ENCODE peak calls at places on chromosomes 7 and 10, in six cellular contexts. I is epithelial cell of esophagus, E is chondrocyte, U is endothelial cell, W is hepatocyte, O is AG04450. F is an unnamed sample.
A peak's percentile ranks its signal among the peaks of the same experiment; 100 is the strongest.

GRCh38 chr10:82378146-82378545 is 503.2 kb downstream of the NRG3 start:
- DNase-seq in W (peak; percentile 81), I (peak; percentile 21), U (no peak), E (no peak), O (no peak), F (peak; percentile 75)

GRCh38 chr7:15315678-15316077 is 246.1 kb downstream of the AGMO start:
- DNase-seq in U (no peak), W (no peak), E (no peak), O (no peak), I (no peak), F (no peak)

GRCh38 chr10:121322776-121323175 is 275.5 kb downstream of the FGFR2 start:
- DNase-seq in U (no peak), E (no peak), W (no peak), I (no peak), O (no peak), F (no peak)

GRCh38 chr10:5623081-5623748 is 43.2 kb downstream of the ASB13 start:
- DNase-seq in U (peak; percentile 92), W (peak; percentile 93), E (peak; percentile 96), O (peak; percentile 46), I (peak; percentile 87), F (peak; percentile 76)

GRCh38 chr10:7797582-7797981 is 9.6 kb downstream of the ATP5F1C start:
- DNase-seq in E (no peak), O (peak; percentile 85), I (peak; percentile 56), W (peak; percentile 43), U (no peak), F (peak; percentile 93)

GRCh38 chr10:95229724-95230627 is 35.9 kb downstream of the ACSM6 start:
- DNase-seq in O (peak; percentile 88), E (no peak), I (peak; percentile 93), W (peak; percentile 35), U (no peak), F (peak; percentile 95)

GRCh38 chr10:78520737-78521430 is 487.2 kb downstream of the RPS24 start:
- DNase-seq in I (peak; percentile 84), E (no peak), O (no peak), U (peak; percentile 17), W (peak; percentile 78), F (no peak)

GRCh38 chr7:83452256-83452655 is 196.7 kb downstream of the SEMA3E start:
- DNase-seq in U (no peak), O (no peak), W (no peak), I (no peak), E (no peak), F (no peak)

GRCh38 chr10:93363891-93364648 is 118.1 kb downstream of the MYOF start:
- DNase-seq in O (no peak), W (no peak), U (no peak), I (peak; percentile 37), E (no peak), F (no peak)

GRCh38 chr10:106571216-106571954 is 593.1 kb downstream of the SORCS1 start:
- DNase-seq in O (no peak), E (no peak), W (peak; percentile 45), I (peak; percentile 75), U (peak; percentile 11), F (peak; percentile 84)
- TF ChIP-seq CTCF in O (peak; percentile 55), E (peak; percentile 77), W (peak; percentile 68), I (peak; percentile 67), U (peak; percentile 67), F (peak; percentile 55)

GRCh38 chr7:152891160-152891621 is 131.6 kb downstream of the ACTR3B start:
- DNase-seq in I (no peak), W (no peak), E (no peak), U (no peak), O (no peak), F (no peak)
- TF ChIP-seq CTCF in I (no peak), W (no peak), E (no peak), U (no peak), O (no peak), F (no peak)

GRCh38 chr7:56079450-56080185 is 13.1 kb downstream of the PHKG1 start:
- DNase-seq in W (no peak), U (peak; percentile 55), O (no peak), I (peak; percentile 44), E (peak; percentile 87), F (peak; percentile 93)
- TF ChIP-seq CTCF in W (no peak), U (peak; percentile 36), O (peak; percentile 89), I (peak; percentile 74), E (peak; percentile 56), F (peak; percentile 90)

GRCh38 chr7:130322615-130323014 is 22.0 kb upstream of the CPA5 start:
- DNase-seq in E (no peak), I (peak; percentile 70), O (no peak), U (no peak), W (no peak), F (no peak)

GRCh38 chr7:130324270-130324669 is 20.3 kb upstream of the CPA5 start:
- DNase-seq in I (no peak), O (no peak), U (no peak), W (no peak), E (no peak), F (no peak)

GRCh38 chr7:130314305-130314704 is 21.3 kb downstream of the CPA4 start:
- DNase-seq in U (no peak), O (no peak), W (no peak), I (no peak), E (no peak), F (no peak)

DNA sequence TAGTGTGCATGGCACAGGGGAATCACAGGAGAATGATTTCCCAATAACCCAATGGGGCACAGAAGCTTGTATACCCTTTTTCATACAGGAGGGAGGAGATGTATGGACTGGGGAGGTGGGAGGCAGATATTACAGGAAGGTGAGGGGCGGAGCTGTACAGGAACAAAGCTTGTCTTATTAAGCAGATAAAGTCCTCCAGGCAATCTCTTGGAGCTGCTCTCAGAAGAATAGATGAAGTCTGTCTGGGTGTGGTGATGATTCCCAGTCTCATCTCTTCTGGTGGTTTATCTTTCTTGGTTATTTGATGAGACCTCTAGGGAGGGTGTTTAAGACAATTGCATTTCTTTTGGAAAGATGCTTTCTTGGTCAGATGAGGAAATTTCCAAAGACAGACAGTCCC is 25.1 kb upstream of the CPA5 start:
- DNase-seq in U (no peak), W (no peak), O (no peak), I (no peak), E (no peak), F (no peak)
- TF ChIP-seq CTCF in U (no peak), W (no peak), O (no peak), I (no peak), E (no peak), F (no peak)